ENCODE peak calls at places on chromosomes 13 and 19, in five cellular contexts. One of them, this sample, is unnamed.

GRCh38 chr19:43624933-43625332 is 5.5 kb upstream of the ZNF428 start:
- DNase-seq in NCI-H1092 treated with DMSO at 0.1 percent for 48 hours: no peak
- DNase-seq in IMR-90: peak; percentile 8
- DNase-seq in Kasumi-1: no peak
- DNase-seq in GM23248: peak; percentile 70
- DNase-seq in this sample: no peak

GRCh38 chr13:33016414-33017409 is at the start of gene KL:
- DNase-seq in NCI-H1092 treated with DMSO at 0.1 percent for 48 hours: no peak
- DNase-seq in IMR-90: no peak
- DNase-seq in Kasumi-1: no peak
- DNase-seq in GM23248: peak; percentile 34
- DNase-seq in this sample: no peak

GRCh38 chr19:51688665-51689571 is 4.2 kb upstream of the SPACA6 start:
- DNase-seq in NCI-H1092 treated with DMSO at 0.1 percent for 48 hours: peak; percentile 80
- DNase-seq in IMR-90: peak; percentile 95
- DNase-seq in Kasumi-1: peak; percentile 68
- DNase-seq in GM23248: peak; percentile 96
- DNase-seq in this sample: peak; percentile 73

GRCh38 chr19:46350758-46351159 is 3.9 kb downstream of the PPP5C start:
- DNase-seq in NCI-H1092 treated with DMSO at 0.1 percent for 48 hours: no peak
- DNase-seq in IMR-90: no peak
- DNase-seq in Kasumi-1: peak; percentile 61
- DNase-seq in GM23248: no peak
- DNase-seq in this sample: peak; percentile 73

GRCh38 chr13:78193853-78194252 is 275.2 kb upstream of the EDNRB start:
- DNase-seq in NCI-H1092 treated with DMSO at 0.1 percent for 48 hours: no peak
- DNase-seq in IMR-90: no peak
- DNase-seq in Kasumi-1: no peak
- DNase-seq in GM23248: peak; percentile 47
- DNase-seq in this sample: no peak

GRCh38 chr13:50467156-50467814 is 376.2 kb downstream of the DLEU7 start:
- DNase-seq in NCI-H1092 treated with DMSO at 0.1 percent for 48 hours: no peak
- DNase-seq in IMR-90: no peak
- DNase-seq in Kasumi-1: no peak
- DNase-seq in GM23248: peak; percentile 32
- DNase-seq in this sample: no peak

GRCh38 chr13:102856603-102857002 is 10.8 kb downstream of the ERCC5 start:
- DNase-seq in NCI-H1092 treated with DMSO at 0.1 percent for 48 hours: no peak
- DNase-seq in IMR-90: no peak
- DNase-seq in Kasumi-1: no peak
- DNase-seq in GM23248: peak; percentile 71
- DNase-seq in this sample: no peak

GRCh38 chr19:51382004-51382403 is 5.8 kb downstream of the LIM2 start:
- DNase-seq in NCI-H1092 treated with DMSO at 0.1 percent for 48 hours: no peak
- DNase-seq in IMR-90: no peak
- DNase-seq in Kasumi-1: no peak
- DNase-seq in GM23248: no peak
- DNase-seq in this sample: no peak

GRCh38 chr13:44305845-44306244 is 67.8 kb upstream of the SERP2 start:
- DNase-seq in NCI-H1092 treated with DMSO at 0.1 percent for 48 hours: peak; percentile 81
- DNase-seq in IMR-90: peak; percentile 67
- DNase-seq in Kasumi-1: no peak
- DNase-seq in GM23248: peak; percentile 14
- DNase-seq in this sample: no peak

GRCh38 chr13:95921485-95921884 is 131.7 kb downstream of the UGGT2 start:
- DNase-seq in NCI-H1092 treated with DMSO at 0.1 percent for 48 hours: no peak
- DNase-seq in IMR-90: peak; percentile 14
- DNase-seq in Kasumi-1: no peak
- DNase-seq in GM23248: peak; percentile 25
- DNase-seq in this sample: no peak

GRCh38 chr19:14383898-14384669 is 2.8 kb downstream of the ADGRE5 start:
- DNase-seq in NCI-H1092 treated with DMSO at 0.1 percent for 48 hours: no peak
- DNase-seq in IMR-90: peak; percentile 55
- DNase-seq in Kasumi-1: peak; percentile 43
- DNase-seq in GM23248: peak; percentile 88
- DNase-seq in this sample: peak; percentile 64

GRCh38 chr13:45417790-45418534 is at the start of gene SLC25A30:
- DNase-seq in NCI-H1092 treated with DMSO at 0.1 percent for 48 hours: peak; percentile 82
- DNase-seq in IMR-90: peak; percentile 80
- DNase-seq in Kasumi-1: peak; percentile 94
- DNase-seq in GM23248: peak; percentile 95
- DNase-seq in this sample: peak; percentile 96

GRCh38 chr13:31951215-31951678 is 80.3 kb upstream of the FRY start:
- DNase-seq in NCI-H1092 treated with DMSO at 0.1 percent for 48 hours: no peak
- DNase-seq in IMR-90: peak; percentile 70
- DNase-seq in Kasumi-1: peak; percentile 25
- DNase-seq in GM23248: peak; percentile 33
- DNase-seq in this sample: peak; percentile 82

GRCh38 chr13:30802953-30803478 is 67.7 kb downstream of the ALOX5AP start:
- DNase-seq in NCI-H1092 treated with DMSO at 0.1 percent for 48 hours: peak; percentile 47
- DNase-seq in IMR-90: peak; percentile 70
- DNase-seq in Kasumi-1: peak; percentile 60
- DNase-seq in GM23248: peak; percentile 93
- DNase-seq in this sample: peak; percentile 80

GRCh38 chr19:54024660-54025059 is 33.2 kb downstream of the CACNG6 start:
- DNase-seq in NCI-H1092 treated with DMSO at 0.1 percent for 48 hours: no peak
- DNase-seq in IMR-90: no peak
- DNase-seq in Kasumi-1: no peak
- DNase-seq in GM23248: no peak
- DNase-seq in this sample: no peak

This sample was measured in KBM-7.